ENCODE peak calls at places on chromosomes 3 and 15, in four cellular contexts. Q, F, E and M are unnamed samples.

GRCh38 chr3:139634236-139634635 is 43.5 kb downstream of the NMNAT3 start:
- DNase-seq in F (no peak), E (no peak), Q (no peak), M (no peak)

GRCh38 chr3:120559228-120560061 is 36.7 kb upstream of the NDUFB4 start:
- DNase-seq in E (peak), Q (peak), F (peak), M (no peak)

GRCh38 chr3:49172616-49173041 is 1.2 kb downstream of the KLHDC8B start:
- DNase-seq in E (no peak), Q (no peak), F (no peak), M (no peak)

GRCh38 chr3:143851331-143852017 is 3.2 kb upstream of the SLC9A9 start:
- DNase-seq in E (no peak), Q (no peak), F (no peak), M (no peak)

GRCh38 chr15:50148362-50148963 is 29.4 kb upstream of the ATP8B4 start:
- DNase-seq in Q (peak), F (peak), E (peak), M (no peak)

GRCh38 chr15:33309602-33310276 is 1.0 kb upstream of the RYR3 start:
- DNase-seq in E (no peak), F (no peak), Q (no peak), M (peak)

GRCh38 chr3:29514912-29515311 is 234.0 kb downstream of the RBMS3 start:
- DNase-seq in E (no peak), Q (no peak), F (no peak), M (no peak)

GRCh38 chr15:60518511-60518910 is 39.6 kb upstream of the ICE2 start:
- DNase-seq in E (no peak), Q (no peak), F (no peak), M (no peak)

GRCh38 chr3:195895078-195895899 is 13.1 kb downstream of the TNK2 start:
- DNase-seq in F (peak), E (peak), Q (peak), M (peak)

GRCh38 chr3:175398676-175399075 is 539.5 kb downstream of the NAALADL2 start:
- DNase-seq in E (no peak), F (no peak), Q (no peak), M (no peak)

GRCh38 chr3:134251731-134252391 is 1.2 kb upstream of the RYK start:
- DNase-seq in F (peak), E (no peak), Q (no peak), M (peak)

GRCh38 chr3:179750720-179751328 is 98.0 kb downstream of the USP13 start:
- DNase-seq in Q (peak), E (no peak), F (peak), M (peak)

GRCh38 chr3:58608648-58609047 is 31.5 kb upstream of the FAM107A start:
- DNase-seq in F (no peak), Q (no peak), E (no peak), M (no peak)

GRCh38 chr3:58609990-58610389 is 32.8 kb upstream of the FAM107A start:
- DNase-seq in E (no peak), F (no peak), Q (no peak), M (no peak)

GRCh38 chr3:58603606-58604005 is 26.4 kb upstream of the FAM107A start:
- DNase-seq in Q (no peak), F (no peak), E (no peak), M (no peak)

GRCh38 chr3:58604031-58604430 is 26.8 kb upstream of the FAM107A start:
- DNase-seq in F (no peak), Q (no peak), E (no peak), M (no peak)

DNA sequence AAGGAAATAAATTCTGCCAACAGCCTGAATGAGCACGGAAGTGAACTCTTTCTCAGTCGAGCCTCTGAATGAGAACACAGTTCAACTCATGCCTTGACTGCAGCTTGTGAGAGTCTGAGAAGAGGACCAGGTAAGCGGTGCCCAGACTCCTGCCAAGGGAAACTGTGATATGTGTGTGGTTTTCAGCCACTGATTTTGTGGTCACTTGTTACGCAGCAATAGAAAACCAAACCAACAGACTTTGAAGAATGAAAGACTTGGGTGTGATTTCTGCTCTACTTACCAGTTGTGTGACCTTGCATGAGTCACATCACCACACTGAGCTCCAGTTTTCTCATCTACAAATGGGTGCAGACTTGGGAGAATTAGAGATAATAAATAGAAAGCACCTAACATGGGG is 30.6 kb upstream of the FAM107A start:
- DNase-seq in Q (no peak), F (no peak), E (no peak), M (no peak)
- TF ChIP-seq ELF1 in Q (no peak), F (no peak), E (no peak), M (no peak)

GRCh38 chr15:80480909-80481308 is 76.7 kb downstream of the ARNT2 start:
- DNase-seq in F (no peak), E (no peak), Q (no peak), M (no peak)
- TF ChIP-seq ELF1 in F (no peak), E (no peak), Q (no peak), M (no peak)

GRCh38 chr3:107630779-107631178 is 108.0 kb downstream of the BBX start:
- DNase-seq in F (no peak), E (no peak), Q (no peak), M (no peak)
- TF ChIP-seq ELF1 in F (no peak), E (no peak), Q (no peak), M (no peak)

GRCh38 chr15:91660174-91660649 is 193.3 kb upstream of the SLCO3A1 start:
- DNase-seq in Q (no peak), E (no peak), F (no peak), M (peak)

GRCh38 chr15:91649922-91650321 is 203.6 kb upstream of the SLCO3A1 start:
- DNase-seq in Q (no peak), E (no peak), F (no peak), M (no peak)

GRCh38 chr15:91652610-91653207 is 200.8 kb upstream of the SLCO3A1 start:
- DNase-seq in E (no peak), Q (no peak), F (no peak), M (peak)

GRCh38 chr15:91651251-91651650 is 202.3 kb upstream of the SLCO3A1 start:
- DNase-seq in F (no peak), E (no peak), Q (no peak), M (no peak)

DNA sequence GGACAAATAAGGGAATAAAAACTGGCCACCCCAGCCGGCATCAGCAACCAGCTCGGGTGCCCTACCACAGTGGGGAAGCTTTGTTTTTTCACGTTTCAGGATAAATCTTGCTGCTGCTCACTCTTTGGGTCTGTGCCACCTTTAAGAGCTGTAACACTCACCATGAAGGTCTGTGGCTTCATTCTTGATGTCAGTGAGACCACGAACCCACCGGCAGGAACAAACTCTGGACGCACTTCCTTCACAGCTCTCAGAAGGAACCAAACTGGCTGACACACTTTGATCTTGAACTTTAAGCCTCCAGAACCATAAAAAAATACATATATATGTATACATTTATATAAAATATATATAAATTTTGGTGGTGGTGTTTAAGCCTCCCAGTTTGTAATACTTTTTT is 197.6 kb upstream of the SLCO3A1 start:
- DNase-seq in Q (no peak), F (no peak), E (no peak), M (no peak)
- TF ChIP-seq ELF1 in Q (no peak), F (no peak), E (no peak), M (no peak)